ENCODE peak calls at places on chromosomes 2 and 18, in seven cellular contexts. H is GM12891; Q is Calu3; B is effector CD4-positive, alpha-beta T cell; K is left kidney; L is ovary; J is psoas muscle. R is an unnamed sample.

GRCh38 chr2:2292381-2292780 is 38.7 kb downstream of the MYT1L start:
- DNase-seq in B (no peak), L (no peak), Q (no peak), J (no peak), H (no peak), K (no peak), R (no peak)

GRCh38 chr2:8515390-8515761 is 166.5 kb upstream of the ID2 start:
- DNase-seq in Q (no peak), K (no peak), L (no peak), H (peak), B (peak), J (no peak), R (peak)

GRCh38 chr2:154710685-154711084 is 12.2 kb downstream of the KCNJ3 start:
- DNase-seq in J (no peak), B (no peak), L (no peak), K (no peak), H (no peak), Q (no peak), R (no peak)

GRCh38 chr18:48974304-48975220 is 23.8 kb upstream of the SMAD7 start:
- DNase-seq in K (peak), H (no peak), L (no peak), J (peak), Q (no peak), B (no peak), R (no peak)

GRCh38 chr2:38163006-38163405 is 87.1 kb upstream of the CYP1B1 start:
- DNase-seq in K (peak), Q (no peak), B (no peak), J (no peak), L (no peak), H (no peak), R (no peak)

GRCh38 chr2:188199716-188200128 is 92.0 kb upstream of the GULP1 start:
- DNase-seq in J (no peak), L (no peak), B (no peak), H (no peak), Q (no peak), K (no peak), R (no peak)

GRCh38 chr2:174618179-174618578 is 20.6 kb upstream of the WIPF1 start:
- DNase-seq in L (no peak), H (no peak), B (no peak), K (no peak), Q (no peak), J (no peak), R (no peak)

GRCh38 chr18:60975419-60975818 is 357.8 kb upstream of the CDH20 start:
- DNase-seq in B (no peak), L (no peak), K (no peak), J (no peak), Q (no peak), H (no peak), R (no peak)

GRCh38 chr2:181627545-181627944 is 29.4 kb downstream of the CERKL start:
- DNase-seq in J (no peak), H (no peak), Q (no peak), L (no peak), B (no peak), K (no peak), R (no peak)

GRCh38 chr2:208042041-208042440 is 16.7 kb upstream of the PLEKHM3 start:
- DNase-seq in H (no peak), L (no peak), B (no peak), K (no peak), J (no peak), Q (no peak), R (no peak)

GRCh38 chr18:40692871-40693270 is 1262.2 kb upstream of the PIK3C3 start:
- DNase-seq in L (no peak), K (no peak), Q (no peak), B (no peak), J (no peak), H (no peak), R (no peak)

GRCh38 chr2:119202610-119203351 is 20.9 kb upstream of the STEAP3 start:
- DNase-seq in B (no peak), L (no peak), H (no peak), K (no peak), J (no peak), Q (no peak), R (no peak)

GRCh38 chr2:127388423-127389164 is 819 bp upstream of the MAP3K2 start:
- DNase-seq in H (no peak), K (no peak), J (no peak), Q (no peak), L (peak), B (no peak), R (no peak)

GRCh38 chr2:29802976-29803375 is 118.4 kb downstream of the ALK start:
- DNase-seq in J (no peak), L (no peak), H (no peak), K (no peak), Q (no peak), B (no peak), R (no peak)

GRCh38 chr2:222074674-222075073 is 224.1 kb downstream of the PAX3 start:
- DNase-seq in B (no peak), J (no peak), K (no peak), H (no peak), Q (no peak), L (no peak), R (no peak)

GRCh38 chr2:230687498-230687897 is 25.1 kb upstream of the CAB39 start:
- DNase-seq in B (no peak), H (no peak), J (no peak), L (no peak), Q (no peak), K (no peak), R (no peak)

GRCh38 chr2:45857206-45857605 is 205.7 kb downstream of the PRKCE start:
- DNase-seq in B (no peak), J (no peak), L (peak), H (no peak), K (no peak), Q (no peak), R (no peak)

GRCh38 chr18:57043241-57043640 is 103.6 kb upstream of the BOD1L2 start:
- DNase-seq in L (no peak), K (no peak), H (no peak), J (no peak), Q (no peak), B (no peak), R (no peak)

GRCh38 chr18:75247601-75248421 is 37.2 kb downstream of the TSHZ1 start:
- DNase-seq in K (peak), L (no peak), J (no peak), H (no peak), Q (no peak), B (no peak), R (no peak)

GRCh38 chr2:112615051-112615450 is 30.6 kb downstream of the CHCHD5 start:
- DNase-seq in B (no peak), L (no peak), K (no peak), J (no peak), H (no peak), Q (no peak), R (no peak)

GRCh38 chr2:232908695-232909094 is 38.6 kb downstream of the SNORC start:
- DNase-seq in K (no peak), J (no peak), L (no peak), Q (no peak), B (no peak), H (no peak), R (no peak)

GRCh38 chr18:44246001-44246400 is 434.7 kb upstream of the SETBP1 start:
- DNase-seq in H (no peak), K (peak), Q (no peak), J (no peak), B (no peak), L (no peak), R (no peak)

GRCh38 chr2:63189026-63189425 is 138.4 kb downstream of the OTX1 start:
- DNase-seq in B (no peak), Q (peak), H (peak), J (no peak), L (no peak), K (peak), R (peak)

GRCh38 chr2:43759195-43759594 is 14.6 kb upstream of the DYNC2LI1 start:
- DNase-seq in L (no peak), B (no peak), H (no peak), J (no peak), Q (peak), K (peak), R (no peak)

GRCh38 chr2:84713441-84713840 is 167.4 kb downstream of the TRABD2A start:
- DNase-seq in J (no peak), Q (no peak), H (no peak), L (no peak), K (no peak), B (no peak), R (no peak)

GRCh38 chr2:36385603-36386002 is 30.0 kb downstream of the CRIM1 start:
- DNase-seq in J (no peak), B (no peak), H (no peak), L (no peak), K (no peak), Q (no peak), R (no peak)

GRCh38 chr2:105403785-105404698 is 5.2 kb upstream of the FHL2 start:
- DNase-seq in Q (peak), H (no peak), K (peak), L (peak), J (peak), B (no peak), R (no peak)

GRCh38 chr18:24268784-24269550 is 128.7 kb downstream of the OSBPL1A start:
- DNase-seq in L (no peak), J (no peak), B (no peak), H (no peak), K (no peak), Q (no peak), R (no peak)

GRCh38 chr2:17538844-17539554 is 1.5 kb upstream of the VSNL1 start:
- DNase-seq in H (peak), L (peak), J (peak), K (peak), Q (peak), B (no peak), R (peak)

GRCh38 chr2:231611273-231612198 is 18.9 kb downstream of the TEX44 start:
- DNase-seq in B (peak), L (peak), K (peak), Q (peak), J (no peak), H (no peak), R (peak)

GRCh38 chr2:215950009-215950408 is 63.3 kb downstream of the MREG start:
- DNase-seq in J (no peak), L (no peak), H (peak), K (peak), B (no peak), Q (peak), R (no peak)

GRCh38 chr2:237645261-237645660 is 17.9 kb downstream of the LRRFIP1 start:
- DNase-seq in B (no peak), K (no peak), L (no peak), J (no peak), Q (no peak), H (no peak), R (no peak)

R was measured in body of pancreas.